ENCODE peak calls at places on chromosomes 2 and 18, in seven cellular contexts. Q is cardiac fibroblast; Z is 8988T; T is astrocyte of the spinal cord; M is NB4; N is mesendoderm; H is effector memory CD4-positive, alpha-beta T cell. C is an unnamed sample.

GRCh38 chr2:46803911-46804670 is 111.5 kb downstream of the MCFD2 start:
- DNase-seq in Q (peak; percentile 92), Z (no peak), T (peak; percentile 96), M (no peak), N (no peak), H (no peak), C (peak; percentile 72)

GRCh38 chr2:9554841-9555337 is 741 bp downstream of the ADAM17 start:
- DNase-seq in Q (peak; percentile 89), Z (no peak), T (peak; percentile 81), M (peak; percentile 82), N (peak; percentile 79), H (peak; percentile 8), C (no peak)

GRCh38 chr2:133221398-133221797 is 346.9 kb downstream of the NCKAP5 start:
- DNase-seq in Q (no peak), Z (no peak), T (no peak), M (no peak), N (no peak), H (no peak), C (no peak)

GRCh38 chr2:101697794-101698418 is 399 bp downstream of the MAP4K4 start:
- DNase-seq in Q (no peak), Z (no peak), T (no peak), M (peak; percentile 41), N (peak; percentile 19), H (no peak), C (no peak)

GRCh38 chr18:24322594-24323136 is 75.0 kb downstream of the OSBPL1A start:
- DNase-seq in Q (peak; percentile 51), Z (no peak), T (peak; percentile 41), M (no peak), N (no peak), H (no peak), C (no peak)

GRCh38 chr2:212327171-212327809 is 211.3 kb downstream of the ERBB4 start:
- DNase-seq in Q (no peak), Z (no peak), T (no peak), M (no peak), N (no peak), H (no peak), C (no peak)

GRCh38 chr2:86254576-86255538 is 55.6 kb downstream of the MRPL35 start:
- DNase-seq in Q (no peak), Z (no peak), T (peak; percentile 3), M (no peak), N (no peak), H (no peak), C (no peak)

GRCh38 chr2:46545015-46545839 is 65.9 kb downstream of the TMEM247 start:
- DNase-seq in Q (no peak), Z (no peak), T (no peak), M (peak; percentile 28), N (no peak), H (no peak), C (no peak)

GRCh38 chr18:52791321-52791720 is 451.3 kb downstream of the DCC start:
- DNase-seq in Q (no peak), Z (no peak), T (no peak), M (no peak), N (no peak), H (no peak), C (no peak)

GRCh38 chr2:231926761-231927565 is 767 bp upstream of the NPPC start:
- DNase-seq in Q (no peak), Z (no peak), T (no peak), M (peak; percentile 62), N (peak; percentile 41), H (no peak), C (no peak)

GRCh38 chr2:172859821-172860707 is 124.4 kb downstream of the RAPGEF4 start:
- DNase-seq in Q (peak; percentile 3), Z (no peak), T (no peak), M (no peak), N (no peak), H (no peak), C (peak; percentile 8)